ENCODE peak calls at places on chromosome 3, in six cellular contexts. O is activated CD4-positive, alpha-beta memory T cell treated with anti-CD3 and anti-CD28 coated beads, Interleukin-2, amount 10 ng/mL, durations not matched to agents 7 days and 5 days; B is transverse colon; Y is cardiac fibroblast; W is B cell; D is GM23248. P is an unnamed sample.

GRCh38 chr3:62798000-62798399 is 77.2 kb downstream of the CADPS start:
- DNase-seq in B (no peak), Y (no peak), D (no peak), W (no peak), O (no peak), P (no peak)

GRCh38 chr3:131690800-131691199 is 188.0 kb upstream of the MRPL3 start:
- DNase-seq in B (no peak), D (no peak), Y (no peak), O (no peak), W (no peak), P (no peak)

GRCh38 chr3:163561151-163561550 is 1517.1 kb downstream of the SI start:
- DNase-seq in Y (no peak), B (no peak), D (no peak), O (no peak), W (no peak), P (no peak)

GRCh38 chr3:39254806-39255449 is 24.9 kb downstream of the CX3CR1 start:
- DNase-seq in O (no peak), W (no peak), D (peak; percentile 75), Y (peak; percentile 25), B (no peak), P (no peak)

GRCh38 chr3:129623447-129624118 is 17.1 kb upstream of the PLXND1 start:
- DNase-seq in W (no peak), B (peak; percentile 69), O (no peak), D (no peak), Y (peak; percentile 67), P (peak; percentile 50)

GRCh38 chr3:159964166-159964973 is 24.3 kb upstream of the IL12A start:
- DNase-seq in Y (peak; percentile 40), W (no peak), D (peak; percentile 86), O (no peak), B (no peak), P (no peak)

GRCh38 chr3:135927170-135927569 is 38.4 kb upstream of the PPP2R3A start:
- DNase-seq in D (peak; percentile 90), Y (peak; percentile 3), B (no peak), W (no peak), O (no peak), P (no peak)

GRCh38 chr3:41241159-41241558 is 41.9 kb downstream of the CTNNB1 start:
- DNase-seq in B (no peak), Y (no peak), W (no peak), O (no peak), D (no peak), P (no peak)

GRCh38 chr3:172203522-172204258 is 164.3 kb downstream of the FNDC3B start:
- DNase-seq in O (no peak), Y (peak; percentile 38), W (no peak), B (no peak), D (peak; percentile 57), P (no peak)

GRCh38 chr3:56370991-56371775 is 97.1 kb downstream of the ERC2 start:
- DNase-seq in W (no peak), B (no peak), Y (no peak), O (no peak), D (no peak), P (no peak)

GRCh38 chr3:119529883-119530282 is 29.5 kb downstream of the CD80 start:
- DNase-seq in D (peak; percentile 69), B (no peak), W (no peak), O (no peak), Y (peak; percentile 35), P (no peak)

GRCh38 chr3:170040283-170040907 is 2.6 kb downstream of the GPR160 start:
- DNase-seq in O (no peak), D (no peak), Y (no peak), B (no peak), W (no peak), P (no peak)

GRCh38 chr3:150449169-150449721 is 41.1 kb downstream of the TSC22D2 start:
- DNase-seq in O (no peak), B (no peak), W (no peak), D (peak; percentile 79), Y (peak; percentile 63), P (no peak)

GRCh38 chr3:66499881-66500574 is 794 bp downstream of the LRIG1 start:
- DNase-seq in B (peak; percentile 38), O (peak; percentile 52), W (peak; percentile 75), D (peak; percentile 68), Y (peak; percentile 14), P (peak; percentile 82)

GRCh38 chr3:152053876-152054275 is 180.4 kb downstream of the SUCNR1 start:
- DNase-seq in O (no peak), Y (no peak), W (no peak), B (no peak), D (no peak), P (no peak)

GRCh38 chr3:24177201-24177600 is 232.1 kb downstream of the NR1D2 start:
- DNase-seq in B (no peak), Y (no peak), D (no peak), W (no peak), O (no peak), P (no peak)

GRCh38 chr3:116030131-116030850 is 407.0 kb downstream of the GAP43 start:
- DNase-seq in B (no peak), Y (no peak), D (no peak), W (no peak), O (no peak), P (no peak)

GRCh38 chr3:161314836-161315391 is 56.4 kb downstream of the SPTSSB start:
- DNase-seq in Y (no peak), B (no peak), O (no peak), W (no peak), D (peak; percentile 6), P (no peak)

GRCh38 chr3:127574880-127575878 is 15.4 kb downstream of the TPRA1 start:
- DNase-seq in B (peak; percentile 90), D (peak; percentile 92), Y (peak; percentile 94), O (peak; percentile 89), W (peak; percentile 93), P (peak; percentile 94)

P was measured in activated effector memory CD4-positive, alpha-beta T cell treated with anti-CD3 and anti-CD28 coated beads, Interleukin-2, amount 50 U/mL, for 16 hours.